ENCODE peak calls at places on chromosomes 13 and 19, in four cellular contexts. G is psoas muscle; X is activated CD8-positive, alpha-beta T cell treated with anti-CD3 and anti-CD28 coated beads, Interleukin-2, amount 10 ng/mL, durations not matched to agents 7 days and 5 days; H is pancreas. A is an unnamed sample.
A peak's percentile ranks its signal among the peaks of the same experiment; 100 is the strongest.

GRCh38 chr19:42175952-42176648 is 41.4 kb downstream of the DEDD2 start:
- ATAC-seq in G (no peak), X (peak; percentile 37), H (peak; percentile 13), A (peak; percentile 66)

GRCh38 chr19:55418185-55418584 is 10.6 kb upstream of the UBE2S start:
- ATAC-seq in G (peak; percentile 58), X (peak; percentile 76), H (peak; percentile 94), A (peak; percentile 99)

GRCh38 chr13:44013666-44014291 is 134.1 kb downstream of the LACC1 start:
- ATAC-seq in G (peak; percentile 90), X (no peak), H (peak; percentile 83), A (peak; percentile 94)

GRCh38 chr19:39842693-39843435 is 3.3 kb downstream of the FBL start:
- ATAC-seq in G (no peak), X (no peak), H (no peak), A (no peak)

GRCh38 chr13:41344358-41344757 is 33.3 kb downstream of the NAA16 start:
- ATAC-seq in G (no peak), X (no peak), H (no peak), A (no peak)

GRCh38 chr19:18730885-18731513 is 47.5 kb downstream of the CRTC1 start:
- ATAC-seq in G (no peak), X (peak; percentile 36), H (no peak), A (no peak)

GRCh38 chr19:45814851-45815481 is at the start of gene RSPH6A:
- ATAC-seq in G (no peak), X (no peak), H (no peak), A (no peak)

GRCh38 chr19:32812036-32812435 is 57.5 kb downstream of the SLC7A9 start:
- ATAC-seq in G (no peak), X (no peak), H (no peak), A (no peak)

GRCh38 chr13:70370924-70371323 is 262.7 kb upstream of the KLHL1 start:
- ATAC-seq in G (no peak), X (no peak), H (no peak), A (no peak)

GRCh38 chr13:40968416-40969000 is 50.6 kb downstream of the ELF1 start:
- ATAC-seq in G (no peak), X (no peak), H (peak; percentile 17), A (no peak)

A was measured in SK-N-SH treated with all-trans-retinoic acid at 6 μM for 48 hours.